ENCODE peak calls at places on chromosomes 11 and 22, in nine cellular contexts. X, P, N, C, H, W, T, I and M are unnamed samples.
A peak's percentile ranks its signal among the peaks of the same experiment; 100 is the strongest.

GRCh38 chr22:41021655-41022454 is 70.5 kb upstream of the EP300 start:
- DNase-seq in X (peak; percentile 68), P (peak; percentile 69), N (peak; percentile 81), C (peak; percentile 93), H (peak; percentile 60), W (peak; percentile 78), T (peak; percentile 87), I (peak; percentile 77), M (no peak)

GRCh38 chr22:35620624-35621245 is 3.6 kb upstream of the MB start:
- DNase-seq in X (peak; percentile 77), P (no peak), N (no peak), C (no peak), H (no peak), W (no peak), T (no peak), I (peak; percentile 22), M (no peak)

GRCh38 chr11:6356503-6356902 is 33.8 kb upstream of the SMPD1 start:
- DNase-seq in X (no peak), P (no peak), N (no peak), C (no peak), H (no peak), W (no peak), T (no peak), I (no peak), M (no peak)

GRCh38 chr11:85854557-85855340 is 434 bp upstream of the CCDC83 start:
- DNase-seq in X (peak; percentile 95), P (peak; percentile 94), N (peak; percentile 93), C (peak; percentile 99), H (peak; percentile 86), W (peak; percentile 91), T (peak; percentile 93), I (peak; percentile 97), M (peak; percentile 72)

GRCh38 chr22:24175160-24175808 is 6.0 kb upstream of the SUSD2 start:
- DNase-seq in X (peak; percentile 91), P (peak; percentile 83), N (peak; percentile 85), C (peak; percentile 93), H (peak; percentile 73), W (peak; percentile 67), T (peak; percentile 74), I (peak; percentile 91), M (no peak)

GRCh38 chr22:47206819-47207218 is 444.4 kb downstream of the TBC1D22A start:
- DNase-seq in X (no peak), P (peak; percentile 14), N (no peak), C (peak; percentile 18), H (no peak), W (no peak), T (no peak), I (no peak), M (no peak)

GRCh38 chr22:40220316-40221054 is 42.8 kb downstream of the TNRC6B start:
- DNase-seq in X (no peak), P (no peak), N (no peak), C (no peak), H (peak; percentile 40), W (no peak), T (no peak), I (no peak), M (no peak)

GRCh38 chr11:94400075-94400838 is 962 bp downstream of the GPR83 start:
- DNase-seq in X (peak; percentile 58), P (no peak), N (no peak), C (no peak), H (no peak), W (no peak), T (no peak), I (no peak), M (no peak)

GRCh38 chr22:31177420-31178162 is 17.6 kb downstream of the RNF185 start:
- DNase-seq in X (no peak), P (no peak), N (no peak), C (no peak), H (peak; percentile 78), W (no peak), T (no peak), I (no peak), M (no peak)

GRCh38 chr11:113176561-113176960 is 137.8 kb upstream of the TTC12 start:
- DNase-seq in X (no peak), P (no peak), N (no peak), C (no peak), H (no peak), W (no peak), T (no peak), I (no peak), M (no peak)

GRCh38 chr11:396511-396947 is 2.5 kb downstream of the PKP3 start:
- DNase-seq in X (peak; percentile 86), P (no peak), N (no peak), C (peak; percentile 81), H (no peak), W (no peak), T (peak; percentile 40), I (peak; percentile 52), M (no peak)

GRCh38 chr11:22769081-22769480 is 60.5 kb downstream of the SVIP start:
- DNase-seq in X (no peak), P (no peak), N (no peak), C (no peak), H (no peak), W (no peak), T (no peak), I (no peak), M (no peak)
- TF ChIP-seq POLR2AphosphoS5 in X (no peak), P (no peak), N (no peak), C (no peak), H (no peak), W (no peak), T (no peak), I (no peak), M (no peak)

GRCh38 chr22:26669060-26669481 is 11.7 kb downstream of the MIAT start:
- DNase-seq in X (peak; percentile 80), P (no peak), N (peak; percentile 24), C (peak; percentile 56), H (no peak), W (peak; percentile 19), T (peak; percentile 71), I (peak; percentile 83), M (no peak)
- TF ChIP-seq POLR2AphosphoS5 in X (no peak), P (no peak), N (no peak), C (no peak), H (no peak), W (no peak), T (no peak), I (no peak), M (no peak)

DNA sequence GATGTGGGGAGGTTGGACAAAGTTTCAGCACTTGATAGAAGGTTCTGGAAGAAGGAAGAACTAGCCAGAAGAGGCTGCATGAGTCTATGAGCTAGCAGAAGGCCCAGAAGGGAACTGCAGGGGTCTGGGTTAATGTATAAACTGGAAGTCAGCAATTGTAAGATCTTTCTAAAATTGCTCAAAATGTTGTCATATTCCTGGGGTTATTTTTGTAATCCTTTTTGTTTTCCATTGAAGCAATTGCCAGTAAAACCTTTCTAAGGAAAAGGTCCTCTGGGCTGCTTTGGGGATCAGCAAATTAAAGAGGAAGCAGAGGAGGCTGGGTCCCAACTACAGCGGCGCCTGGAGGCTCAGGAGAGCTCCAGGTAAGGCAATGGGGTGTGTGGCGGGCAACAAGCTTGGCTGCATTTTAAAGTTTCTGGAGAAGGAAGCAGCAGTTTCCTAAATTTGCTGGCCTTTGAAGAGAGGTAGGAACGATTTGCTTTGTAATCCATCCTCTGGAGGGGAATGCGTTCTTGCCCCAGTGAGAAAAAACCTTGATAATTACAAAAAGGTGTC is 29.3 kb downstream of the ADAMTS15 start:
- DNase-seq in X (peak; percentile 3), P (no peak), N (no peak), C (no peak), H (no peak), W (no peak), T (no peak), I (no peak), M (no peak)
- TF ChIP-seq POLR2AphosphoS5 in X (no peak), P (no peak), N (no peak), C (no peak), H (no peak), W (no peak), T (no peak), I (no peak), M (no peak)

GRCh38 chr11:67437082-67437821 is at the start of gene PTPRCAP:
- DNase-seq in X (no peak), P (peak; percentile 41), N (peak; percentile 78), C (peak; percentile 96), H (no peak), W (peak; percentile 61), T (peak; percentile 89), I (peak; percentile 62), M (no peak)
- TF ChIP-seq POLR2AphosphoS5 in X (no peak), P (no peak), N (no peak), C (peak; percentile 97), H (no peak), W (peak; percentile 35), T (peak; percentile 94), I (no peak), M (peak; percentile 41)

GRCh38 chr11:128469220-128469619 is 118.1 kb downstream of the ETS1 start:
- DNase-seq in X (no peak), P (no peak), N (peak; percentile 53), C (peak; percentile 87), H (no peak), W (no peak), T (no peak), I (no peak), M (no peak)

GRCh38 chr11:128470081-128470480 is 117.3 kb downstream of the ETS1 start:
- DNase-seq in X (no peak), P (no peak), N (no peak), C (no peak), H (no peak), W (no peak), T (no peak), I (no peak), M (no peak)

GRCh38 chr11:128473631-128474030 is 113.7 kb downstream of the ETS1 start:
- DNase-seq in X (no peak), P (no peak), N (no peak), C (no peak), H (no peak), W (no peak), T (no peak), I (no peak), M (no peak)

GRCh38 chr11:128472128-128473110 is 114.9 kb downstream of the ETS1 start:
- DNase-seq in X (no peak), P (no peak), N (no peak), C (no peak), H (no peak), W (no peak), T (no peak), I (no peak), M (no peak)

GRCh38 chr11:128471138-128471661 is 116.2 kb downstream of the ETS1 start:
- DNase-seq in X (no peak), P (no peak), N (peak; percentile 52), C (peak; percentile 89), H (no peak), W (no peak), T (no peak), I (no peak), M (no peak)
- TF ChIP-seq POLR2AphosphoS5 in X (no peak), P (no peak), N (no peak), C (peak; percentile 89), H (no peak), W (no peak), T (no peak), I (no peak), M (no peak)